ENCODE peak calls at places on chromosomes 16 and 17, in five cellular contexts. G is suprapubic skin, F is NB4, Z is body of pancreas, X is IMR-90. T is an unnamed sample.

GRCh38 chr16:10827691-10828341 is 9.2 kb upstream of the TVP23A start:
- DNase-seq in X (peak), Z (peak), F (no peak), G (peak), T (no peak)

GRCh38 chr17:57679906-57680695 is 65.0 kb downstream of the CCDC182 start:
- DNase-seq in X (no peak), F (no peak), Z (no peak), G (no peak), T (no peak)

GRCh38 chr17:77857613-77858012 is 100.9 kb upstream of the TNRC6C start:
- DNase-seq in X (peak), F (no peak), G (no peak), Z (no peak), T (no peak)

GRCh38 chr17:77684803-77685580 is 273.5 kb upstream of the TNRC6C start:
- DNase-seq in Z (no peak), X (no peak), F (no peak), G (no peak), T (no peak)

GRCh38 chr17:48729335-48730239 is 1.0 kb upstream of the HOXB13 start:
- DNase-seq in Z (no peak), F (no peak), G (peak), X (no peak), T (no peak)

GRCh38 chr16:9499921-9500593 is 408.6 kb downstream of the HAPSTR1 start:
- DNase-seq in G (no peak), Z (no peak), X (no peak), F (no peak), T (no peak)

GRCh38 chr16:1045363-1046270 is 26.9 kb upstream of the SSTR5 start:
- DNase-seq in F (no peak), Z (no peak), G (no peak), X (no peak), T (no peak)

GRCh38 chr17:31494259-31495048 is 103.0 kb downstream of the RAB11FIP4 start:
- DNase-seq in F (peak), Z (peak), G (no peak), X (no peak), T (no peak)

GRCh38 chr17:62869885-62870580 is 61.9 kb upstream of the MARCHF10 start:
- DNase-seq in X (peak), F (no peak), G (no peak), Z (no peak), T (no peak)

GRCh38 chr16:89014611-89015230 is 37.7 kb upstream of the CBFA2T3 start:
- DNase-seq in F (no peak), X (no peak), G (no peak), Z (no peak), T (no peak)

GRCh38 chr17:21042434-21043295 is at the start of gene USP22:
- DNase-seq in Z (no peak), G (no peak), F (no peak), X (no peak), T (no peak)

GRCh38 chr17:21283482-21284318 is 811 bp upstream of the MAP2K3 start:
- DNase-seq in G (peak), X (peak), Z (peak), F (peak), T (peak)

GRCh38 chr16:89450537-89450936 is 39.8 kb downstream of the ANKRD11 start:
- DNase-seq in X (no peak), Z (no peak), F (no peak), G (no peak), T (no peak)

GRCh38 chr17:8586766-8587165 is 43.8 kb downstream of the MYH10 start:
- DNase-seq in Z (no peak), G (no peak), F (no peak), X (no peak), T (no peak)

GRCh38 chr16:50120732-50121131 is 32.4 kb upstream of the TENT4B start:
- DNase-seq in X (no peak), F (no peak), Z (no peak), G (no peak), T (no peak)

GRCh38 chr16:14331020-14331419 is 259.9 kb downstream of the MRTFB start:
- DNase-seq in F (no peak), Z (no peak), G (no peak), X (no peak), T (no peak)

GRCh38 chr16:48963306-48963705 is 318.3 kb downstream of the CBLN1 start:
- DNase-seq in X (peak), F (no peak), G (no peak), Z (no peak), T (no peak)

GRCh38 chr16:4846503-4846900 is 586 bp downstream of the GLYR1 start:
- DNase-seq in F (peak), Z (peak), X (peak), G (peak), T (peak)

GRCh38 chr17:79082311-79083190 is 7.9 kb downstream of the ENGASE start:
- DNase-seq in F (peak), Z (peak), X (peak), G (no peak), T (peak)

GRCh38 chr17:71828182-71828596 is 292.6 kb upstream of the SOX9 start:
- DNase-seq in F (no peak), Z (no peak), G (no peak), X (peak), T (no peak)

GRCh38 chr17:1179635-1180433 is at the start of gene ABR:
- DNase-seq in G (peak), X (peak), Z (peak), F (no peak), T (no peak)

GRCh38 chr16:15502041-15502725 is 67.8 kb downstream of the BMERB1 start:
- DNase-seq in G (no peak), Z (no peak), F (peak), X (peak), T (peak)

GRCh38 chr17:81616877-81617276 is 20.0 kb downstream of the NPLOC4 start:
- DNase-seq in F (no peak), Z (no peak), G (no peak), X (no peak), T (no peak)

GRCh38 chr16:65717006-65717720 is 595.3 kb upstream of the CDH11 start:
- DNase-seq in F (no peak), G (no peak), Z (no peak), X (no peak), T (no peak)
- TF ChIP-seq POLR2A in F (no peak), G (no peak), Z (no peak), X (no peak), T (no peak)

DNA sequence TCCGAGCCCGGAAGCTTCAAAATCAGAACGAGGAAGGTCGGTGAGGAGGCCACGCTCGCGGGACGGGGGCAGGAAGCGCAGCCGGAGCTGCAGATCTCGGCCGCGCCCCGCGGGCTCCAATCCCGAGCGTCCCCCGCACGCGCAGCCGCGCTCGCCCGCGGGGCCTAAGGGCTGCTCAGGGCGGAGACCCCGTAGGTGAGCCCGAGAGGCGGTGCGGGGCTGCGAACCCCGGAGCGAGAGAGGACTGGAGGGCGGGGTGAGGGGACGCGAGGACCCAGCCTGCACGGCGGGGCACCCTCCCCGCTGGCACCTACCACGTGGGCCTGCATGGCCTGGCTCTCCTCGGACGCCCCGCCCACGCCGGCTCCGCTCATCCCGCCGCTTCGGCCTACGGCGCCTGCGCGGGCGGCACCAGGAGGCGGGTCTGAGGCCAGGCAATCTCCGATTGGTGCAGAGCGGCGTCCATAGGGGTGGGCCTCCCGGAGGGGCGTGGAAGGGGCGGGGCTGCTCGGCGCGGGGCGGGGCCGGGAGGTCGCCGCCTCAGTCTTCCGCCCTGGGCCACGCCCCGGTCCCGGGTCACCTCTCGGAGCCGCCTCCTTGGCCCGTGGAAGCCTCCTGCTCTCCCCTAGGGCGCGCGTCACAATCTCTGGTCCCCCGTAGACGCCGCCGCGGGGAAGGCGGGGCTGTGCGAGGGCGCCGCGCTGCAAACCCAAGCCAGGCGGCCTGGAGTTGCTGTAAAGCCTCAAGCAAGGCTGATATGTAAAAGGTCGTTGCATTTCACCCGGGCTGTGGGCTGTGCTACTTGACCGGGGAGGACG is 27.8 kb upstream of the METRNL start:
- DNase-seq in X (peak), G (peak), F (peak), Z (peak), T (peak)
- TF ChIP-seq POLR2A in X (peak), G (peak), F (peak), Z (peak), T (peak)

GRCh38 chr17:4766705-4767104 is 5.0 kb upstream of the TM4SF5 start:
- DNase-seq in G (no peak), Z (no peak), F (no peak), X (no peak), T (no peak)

GRCh38 chr17:4766199-4766598 is 5.5 kb upstream of the TM4SF5 start:
- DNase-seq in Z (no peak), G (no peak), F (peak), X (no peak), T (no peak)

GRCh38 chr17:4768281-4768680 is 3.4 kb upstream of the TM4SF5 start:
- DNase-seq in Z (no peak), F (no peak), G (no peak), X (no peak), T (no peak)

GRCh38 chr17:4759776-4760236 is 11.9 kb upstream of the TM4SF5 start:
- DNase-seq in Z (no peak), F (no peak), G (no peak), X (no peak), T (no peak)

GRCh38 chr17:4764612-4765011 is 7.1 kb upstream of the TM4SF5 start:
- DNase-seq in X (no peak), F (peak), G (no peak), Z (no peak), T (no peak)
- TF ChIP-seq POLR2A in X (no peak), F (no peak), G (no peak), Z (no peak), T (no peak)

GRCh38 chr17:55175788-55176425 is 88.9 kb upstream of the HLF start:
- DNase-seq in Z (no peak), G (no peak), X (no peak), F (no peak), T (no peak)
- TF ChIP-seq POLR2A in Z (no peak), G (no peak), X (no peak), F (no peak), T (no peak)

GRCh38 chr16:3458278-3458851 is 14.9 kb downstream of the NAA60 start:
- DNase-seq in F (peak), X (peak), G (no peak), Z (no peak), T (peak)

GRCh38 chr16:3456374-3456773 is 12.9 kb downstream of the NAA60 start:
- DNase-seq in Z (no peak), G (no peak), X (peak), F (no peak), T (peak)

GRCh38 chr16:3459401-3460090 is 16.1 kb downstream of the NAA60 start:
- DNase-seq in F (no peak), G (no peak), Z (no peak), X (peak), T (peak)

GRCh38 chr16:3458852-3459361 is 15.4 kb downstream of the NAA60 start:
- DNase-seq in Z (peak), F (no peak), G (no peak), X (peak), T (peak)

GRCh38 chr16:3457434-3458252 is 14.2 kb downstream of the NAA60 start:
- DNase-seq in Z (peak), F (peak), G (peak), X (peak), T (peak)
- TF ChIP-seq POLR2A in Z (peak), F (peak), G (peak), X (peak), T (peak)

DNA sequence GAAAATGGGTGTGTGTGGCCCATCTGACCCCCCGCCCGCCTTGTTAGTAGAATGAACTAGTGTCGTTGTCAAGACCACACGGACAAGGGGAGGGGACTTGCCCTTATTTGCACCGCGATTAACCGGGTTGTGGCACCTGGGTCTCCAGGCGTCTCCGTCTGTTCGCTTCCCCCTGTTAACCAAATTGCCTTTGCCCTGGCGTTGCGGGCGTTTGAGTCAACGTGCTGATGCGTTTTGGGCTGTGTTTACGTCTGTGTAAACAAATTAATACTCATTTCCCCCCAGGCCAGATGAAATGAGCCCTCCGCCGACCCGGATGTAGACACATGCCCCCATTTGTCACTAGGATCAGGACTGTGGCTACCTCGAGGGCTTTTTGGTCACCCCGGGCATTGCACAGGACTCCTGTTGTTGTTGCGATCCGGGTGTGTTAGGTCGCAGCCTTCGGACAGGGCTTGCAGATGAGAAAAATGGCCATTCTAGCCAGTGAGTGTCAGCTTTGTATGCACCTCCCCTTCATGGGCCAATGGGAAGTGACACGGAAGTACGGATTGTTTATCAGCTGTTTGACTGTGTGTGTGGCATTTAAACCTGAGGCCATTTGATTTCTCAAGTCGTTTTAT is 906 bp downstream of the RBL2 start:
- DNase-seq in X (peak), Z (peak), G (peak), F (peak), T (peak)
- TF ChIP-seq POLR2A in X (no peak), Z (peak), G (no peak), F (peak), T (peak)

GRCh38 chr16:2467301-2468141 is 3.6 kb upstream of the NTN3 start:
- DNase-seq in G (peak), Z (peak), X (peak), F (peak), T (peak)

GRCh38 chr16:2464333-2464732 is 4.4 kb downstream of the TEDC2 start:
- DNase-seq in Z (no peak), G (no peak), X (no peak), F (no peak), T (no peak)

GRCh38 chr16:2466667-2467300 is 4.3 kb upstream of the NTN3 start:
- DNase-seq in F (peak), G (no peak), Z (no peak), X (no peak), T (no peak)

GRCh38 chr16:2468142-2468724 is 2.9 kb upstream of the NTN3 start:
- DNase-seq in F (peak), G (peak), X (peak), Z (no peak), T (peak)

GRCh38 chr16:2465653-2466415 is 5.3 kb upstream of the NTN3 start:
- DNase-seq in Z (no peak), G (no peak), F (peak), X (no peak), T (peak)
- TF ChIP-seq POLR2A in Z (no peak), G (no peak), F (no peak), X (no peak), T (no peak)

GRCh38 chr17:4220655-4221054 is 43.1 kb downstream of the ANKFY1 start:
- DNase-seq in Z (no peak), G (no peak), F (no peak), X (peak), T (no peak)
- TF ChIP-seq POLR2A in Z (no peak), G (no peak), F (no peak), X (no peak), T (no peak)